ENCODE peak calls at places on chromosomes 16 and 17, in eight cellular contexts. S is Jurkat, Clone E6-1; Z is activated T-cell treated with anti-CD3 and anti-CD28 coated beads, Interleukin-2, amount 50 U/mL, for 1 hour; A is T-helper 2 cell; Q is NCI-H345; X is GM06990; I is kidney epithelial cell; V is cardiac septum. L is an unnamed sample.

GRCh38 chr16:57809843-57810196 is 7.5 kb upstream of the KIFC3 start:
- DNase-seq in S (no peak), Z (no peak), A (no peak), Q (no peak), X (no peak), I (no peak), V (no peak), L (no peak)

GRCh38 chr17:54992797-54993639 is 24.5 kb downstream of the STXBP4 start:
- DNase-seq in S (peak), Z (peak), A (no peak), Q (peak), X (no peak), I (peak), V (no peak), L (no peak)

GRCh38 chr16:13611596-13611995 is 308.4 kb upstream of the ERCC4 start:
- DNase-seq in S (no peak), Z (no peak), A (no peak), Q (no peak), X (no peak), I (no peak), V (no peak), L (no peak)

GRCh38 chr17:73194514-73195222 is 1.8 kb downstream of the COG1 start:
- DNase-seq in S (no peak), Z (no peak), A (no peak), Q (no peak), X (no peak), I (no peak), V (no peak), L (no peak)

GRCh38 chr17:80474933-80475915 is 1.2 kb downstream of the NPTX1 start:
- DNase-seq in S (no peak), Z (peak), A (no peak), Q (peak), X (no peak), I (no peak), V (no peak), L (no peak)

GRCh38 chr16:4580245-4580644 is 24.1 kb downstream of the C16orf96 start:
- DNase-seq in S (no peak), Z (no peak), A (no peak), Q (no peak), X (no peak), I (no peak), V (no peak), L (no peak)

GRCh38 chr16:68269793-68270192 is 5.5 kb downstream of the SLC7A6 start:
- DNase-seq in S (no peak), Z (no peak), A (no peak), Q (no peak), X (no peak), I (no peak), V (no peak), L (no peak)

GRCh38 chr16:55255890-55256289 is 68.1 kb upstream of the IRX6 start:
- DNase-seq in S (no peak), Z (no peak), A (no peak), Q (no peak), X (no peak), I (no peak), V (no peak), L (no peak)

GRCh38 chr16:77431131-77431670 is 3.6 kb downstream of the ADAMTS18 start:
- DNase-seq in S (no peak), Z (no peak), A (no peak), Q (peak), X (no peak), I (no peak), V (no peak), L (no peak)

GRCh38 chr17:5055543-5055942 is 20.3 kb upstream of the SLC52A1 start:
- DNase-seq in S (no peak), Z (no peak), A (no peak), Q (no peak), X (no peak), I (no peak), V (no peak), L (no peak)

GRCh38 chr16:11682655-11683096 is 14.4 kb downstream of the SNN start:
- DNase-seq in S (no peak), Z (no peak), A (no peak), Q (no peak), X (no peak), I (peak), V (no peak), L (peak)

GRCh38 chr16:80607204-80607603 is 66.4 kb downstream of the DYNLRB2 start:
- DNase-seq in S (no peak), Z (no peak), A (no peak), Q (no peak), X (no peak), I (no peak), V (no peak), L (no peak)

GRCh38 chr16:30187971-30188561 is 4.7 kb downstream of the CORO1A start:
- DNase-seq in S (no peak), Z (peak), A (no peak), Q (no peak), X (no peak), I (no peak), V (no peak), L (no peak)

GRCh38 chr16:1425616-1426370 is 5.1 kb upstream of the PERCC1 start:
- DNase-seq in S (no peak), Z (no peak), A (no peak), Q (no peak), X (no peak), I (no peak), V (no peak), L (no peak)

GRCh38 chr17:75250009-75250471 is 11.4 kb downstream of the GGA3 start:
- DNase-seq in S (no peak), Z (peak), A (no peak), Q (no peak), X (peak), I (no peak), V (no peak), L (no peak)

L was measured in sigmoid colon.